ENCODE peak calls at places on chromosomes 4 and X, in four cellular contexts. Z, F, B and A are unnamed samples.

GRCh38 chr4:146976145-146976544 is 30.5 kb upstream of the TTC29 start:
- DNase-seq in Z (no peak), F (no peak), B (no peak), A (no peak)

GRCh38 chrX:42664706-42665105 is 113.3 kb downstream of the PPP1R2C start:
- DNase-seq in Z (no peak), F (no peak), B (no peak), A (no peak)

GRCh38 chrX:11408783-11409182 is 115.6 kb downstream of the AMELX start:
- DNase-seq in Z (no peak), F (no peak), B (no peak), A (no peak)

GRCh38 chr4:77036206-77036605 is 39.6 kb downstream of the CCNI start:
- DNase-seq in Z (no peak), F (peak; percentile 57), B (peak; percentile 94), A (peak; percentile 87)

GRCh38 chrX:44913656-44914531 is 40.9 kb downstream of the KDM6A start:
- DNase-seq in Z (no peak), F (no peak), B (no peak), A (no peak)

GRCh38 chr4:187666634-187667033 is 328.9 kb upstream of the ZFP42 start:
- DNase-seq in Z (no peak), F (no peak), B (peak; percentile 38), A (no peak)

GRCh38 chr4:98919996-98920395 is 8.9 kb downstream of the EIF4E start:
- DNase-seq in Z (no peak), F (no peak), B (peak; percentile 79), A (peak; percentile 24)

GRCh38 chr4:173522874-173523395 is 7.1 kb downstream of the HAND2 start:
- DNase-seq in Z (no peak), F (no peak), B (no peak), A (no peak)

GRCh38 chrX:100964362-100964761 is 5.1 kb upstream of the ARL13A start:
- DNase-seq in Z (no peak), F (no peak), B (no peak), A (no peak)

GRCh38 chrX:1933964-1934363 is 319.1 kb downstream of the ASMT start:
- DNase-seq in Z (no peak), F (no peak), B (no peak), A (no peak)

GRCh38 chr4:58602701-58603359 is 1492.6 kb upstream of the IGFBP7 start:
- DNase-seq in Z (no peak), F (no peak), B (no peak), A (no peak)

GRCh38 chr4:85964298-85964697 is 395.6 kb downstream of the MAPK10 start:
- DNase-seq in Z (no peak), F (no peak), B (no peak), A (no peak)

GRCh38 chr4:153447175-153447887 is 18.8 kb upstream of the TMEM131L start:
- DNase-seq in Z (no peak), F (no peak), B (peak; percentile 83), A (peak; percentile 65)

GRCh38 chrX:126167560-126167959 is 1.5 kb upstream of the DCAF12L2 start:
- DNase-seq in Z (no peak), F (no peak), B (no peak), A (no peak)

GRCh38 chrX:126165721-126166401 is at the start of gene DCAF12L2:
- DNase-seq in Z (no peak), F (no peak), B (no peak), A (no peak)

GRCh38 chrX:126170715-126171114 is 4.6 kb upstream of the DCAF12L2 start:
- DNase-seq in Z (no peak), F (no peak), B (no peak), A (no peak)

GRCh38 chrX:126164689-126165400 is 1.2 kb downstream of the DCAF12L2 start:
- DNase-seq in Z (no peak), F (no peak), B (no peak), A (no peak)

GRCh38 chrX:126165401-126165720 is 728 bp downstream of the DCAF12L2 start:
- DNase-seq in Z (no peak), F (no peak), B (no peak), A (no peak)
- H3K4me3 ChIP-seq in Z (no peak overlapping the region), F (peak overlapping the region; percentile 62), B (no peak overlapping the region), A (no peak overlapping the region)

GRCh38 chr4:41212221-41213203 is 1.8 kb downstream of the APBB2 start:
- DNase-seq in Z (no peak), F (peak; percentile 38), B (peak; percentile 64), A (peak; percentile 90)
- H3K4me3 ChIP-seq in Z (no peak overlapping the region), F (peak overlapping the region; percentile 88), B (peak overlapping the region; percentile 68), A (peak overlapping the region; percentile 65)

GRCh38 chr4:8858925-8859210 is 12.8 kb downstream of the HMX1 start:
- DNase-seq in Z (no peak), F (no peak), B (no peak), A (no peak)

GRCh38 chr4:8858188-8858924 is 13.3 kb downstream of the HMX1 start:
- DNase-seq in Z (no peak), F (no peak), B (no peak), A (no peak)

GRCh38 chr4:8859550-8860095 is 12.0 kb downstream of the HMX1 start:
- DNase-seq in Z (no peak), F (no peak), B (no peak), A (no peak)

GRCh38 chr4:8856835-8857590 is 14.6 kb downstream of the HMX1 start:
- DNase-seq in Z (no peak), F (no peak), B (no peak), A (no peak)

DNA sequence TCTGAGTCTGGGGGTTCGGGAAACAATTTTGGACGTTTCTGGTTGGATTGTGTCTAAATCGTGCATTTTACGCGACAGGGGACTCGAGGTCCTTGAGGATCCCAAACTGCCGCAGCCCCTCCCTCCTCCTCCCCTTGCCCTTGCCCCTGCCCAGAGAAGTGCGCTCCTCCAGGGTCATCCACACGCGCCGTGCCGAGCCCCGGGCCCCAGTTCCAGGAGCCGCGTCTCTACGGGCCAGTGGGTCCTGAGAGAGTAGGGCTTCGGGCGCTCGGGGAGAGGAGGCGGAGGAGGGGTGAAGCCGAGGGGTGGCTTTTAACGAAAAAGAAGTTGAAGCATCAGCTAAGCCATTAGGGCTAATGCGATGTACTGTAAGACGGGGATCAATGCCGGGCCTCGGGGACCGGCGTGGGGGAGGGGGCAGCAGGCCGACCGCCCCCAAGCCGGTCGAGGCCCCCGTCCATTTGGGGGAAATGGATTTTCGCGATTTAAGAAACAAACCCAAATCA is 13.9 kb downstream of the HMX1 start:
- DNase-seq in Z (no peak), F (no peak), B (no peak), A (no peak)
- H3K4me3 ChIP-seq in Z (no peak overlapping the region), F (peak overlapping the region; percentile 49), B (no peak overlapping the region), A (no peak overlapping the region)

GRCh38 chr4:2936773-2937145 is 26.4 kb downstream of the NOP14 start:
- DNase-seq in Z (peak; percentile 53), F (peak; percentile 41), B (peak; percentile 58), A (peak; percentile 54)
- H3K4me3 ChIP-seq in Z (no peak overlapping the region), F (peak overlapping the region; percentile 43), B (no peak overlapping the region), A (no peak overlapping the region)

GRCh38 chrX:154892263-154892662 is 6.1 kb downstream of the F8A1 start:
- DNase-seq in Z (no peak), F (no peak), B (no peak), A (no peak)

GRCh38 chrX:154890990-154891639 is 5.0 kb downstream of the F8A1 start:
- DNase-seq in Z (no peak), F (no peak), B (no peak), A (peak; percentile 4)
- H3K4me3 ChIP-seq in Z (no peak overlapping the region), F (no peak overlapping the region), B (no peak overlapping the region), A (no peak overlapping the region)

DNA sequence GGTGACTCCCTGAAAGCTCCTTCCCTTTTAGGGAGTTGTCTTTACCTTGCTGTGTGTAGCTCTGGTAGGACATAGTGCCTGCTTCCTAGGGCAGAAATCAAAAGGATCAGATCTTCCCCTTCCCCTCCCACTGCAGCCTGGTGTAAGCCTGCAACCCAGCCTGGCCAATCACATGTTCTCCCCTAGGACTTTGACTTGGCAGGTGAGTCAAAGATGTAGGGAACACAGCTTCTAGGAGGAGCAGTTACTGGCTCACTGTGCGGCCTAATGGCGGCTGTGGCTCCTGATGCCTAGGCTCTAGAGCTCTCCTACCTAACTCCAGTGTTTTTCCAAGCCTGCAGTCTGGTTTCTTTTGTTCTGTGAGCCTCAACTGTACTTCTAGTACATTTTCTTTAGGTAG is 103.9 kb downstream of the AASDH start:
- DNase-seq in Z (no peak), F (no peak), B (no peak), A (no peak)
- H3K4me3 ChIP-seq in Z (no peak overlapping the region), F (no peak overlapping the region), B (no peak overlapping the region), A (no peak overlapping the region)

GRCh38 chrX:136156560-136157117 is 9.3 kb downstream of the FHL1 start:
- DNase-seq in Z (no peak), F (no peak), B (no peak), A (no peak)

GRCh38 chrX:136158685-136159084 is 11.4 kb downstream of the FHL1 start:
- DNase-seq in Z (no peak), F (no peak), B (no peak), A (no peak)

GRCh38 chrX:136154998-136155397 is 7.7 kb downstream of the FHL1 start:
- DNase-seq in Z (no peak), F (no peak), B (no peak), A (no peak)

GRCh38 chrX:136159615-136160025 is 12.3 kb downstream of the FHL1 start:
- DNase-seq in Z (no peak), F (no peak), B (no peak), A (no peak)

GRCh38 chrX:136157187-136157586 is 9.9 kb downstream of the FHL1 start:
- DNase-seq in Z (no peak), F (no peak), B (no peak), A (peak; percentile 8)
- H3K4me3 ChIP-seq in Z (no peak overlapping the region), F (no peak overlapping the region), B (no peak overlapping the region), A (no peak overlapping the region)

GRCh38 chrX:154490021-154490413 is 412 bp downstream of the SLC10A3 start:
- DNase-seq in Z (no peak), F (no peak), B (peak; percentile 45), A (peak; percentile 76)

GRCh38 chrX:154490414-154491083 is at the start of gene SLC10A3:
- DNase-seq in Z (peak; percentile 91), F (peak; percentile 90), B (peak; percentile 92), A (peak; percentile 92)

GRCh38 chrX:154488336-154489075 is 1.9 kb downstream of the SLC10A3 start:
- DNase-seq in Z (no peak), F (no peak), B (no peak), A (no peak)

GRCh38 chrX:154487518-154488290 is 1.3 kb upstream of the UBL4A start:
- DNase-seq in Z (no peak), F (no peak), B (no peak), A (no peak)

DNA sequence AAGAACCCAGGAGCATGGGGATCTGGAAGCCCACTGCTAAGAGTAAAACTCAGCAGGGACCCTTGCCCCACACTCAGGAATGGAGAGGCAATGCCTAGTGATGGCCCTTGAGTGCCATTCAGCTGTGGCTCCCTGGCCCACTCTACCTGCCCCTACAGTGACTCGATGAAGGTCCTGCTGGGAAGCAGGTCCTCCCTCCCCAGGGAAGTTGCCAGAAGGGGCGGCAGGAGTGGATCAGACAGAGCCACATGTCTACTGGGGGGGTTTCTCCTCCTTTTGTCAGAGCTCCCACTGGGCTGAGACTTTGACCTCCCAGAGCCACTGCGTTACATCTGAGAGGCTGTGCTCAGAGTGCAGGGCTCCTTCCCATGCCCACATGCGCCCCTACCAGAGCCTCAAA is 1.2 kb downstream of the SLC10A3 start:
- DNase-seq in Z (no peak), F (no peak), B (no peak), A (no peak)
- H3K4me3 ChIP-seq in Z (peak overlapping the region; percentile 60), F (peak overlapping the region; percentile 83), B (no peak overlapping the region), A (peak overlapping the region; percentile 60)